ENCODE peak calls at places on chromosome 11, in seven cellular contexts. H is ovary, W is stomach, B is prostate gland, Z is RWPE1, C is MM.1S, A is mesendoderm. R is an unnamed sample.

GRCh38 chr11:16512163-16512562 is 155.8 kb upstream of the SOX6 start:
- DNase-seq in H (no peak), B (no peak), Z (no peak), C (no peak), A (no peak), W (no peak), R (no peak)

GRCh38 chr11:126697937-126698336 is 302.6 kb downstream of the KIRREL3 start:
- DNase-seq in Z (no peak), H (no peak), B (no peak), C (no peak), W (no peak), A (no peak), R (no peak)

GRCh38 chr11:46639197-46639839 is 22.0 kb downstream of the ATG13 start:
- DNase-seq in A (no peak), Z (no peak), H (no peak), B (no peak), C (no peak), W (no peak), R (no peak)

GRCh38 chr11:134258577-134258976 is 5.2 kb downstream of the ACAD8 start:
- DNase-seq in Z (no peak), B (peak; percentile 43), C (no peak), H (no peak), A (no peak), W (no peak), R (no peak)

GRCh38 chr11:35250192-35250591 is 111.2 kb downstream of the CD44 start:
- DNase-seq in Z (no peak), H (no peak), W (no peak), A (no peak), C (no peak), B (no peak), R (no peak)

GRCh38 chr11:68312780-68313573 is 586 bp downstream of the LRP5 start:
- DNase-seq in W (no peak), Z (peak; percentile 31), H (peak; percentile 40), C (peak; percentile 20), A (no peak), B (no peak), R (no peak)

GRCh38 chr11:47918882-47919495 is 61.4 kb upstream of the PTPRJ start:
- DNase-seq in A (peak; percentile 58), B (no peak), W (no peak), H (no peak), C (no peak), Z (peak; percentile 31), R (peak; percentile 32)

GRCh38 chr11:12961615-12962014 is 47.5 kb upstream of the RASSF10 start:
- DNase-seq in C (no peak), B (no peak), W (no peak), Z (peak; percentile 9), A (no peak), H (no peak), R (no peak)

GRCh38 chr11:75656044-75656726 is 12.7 kb downstream of the MAP6 start:
- DNase-seq in W (no peak), B (no peak), C (no peak), A (peak; percentile 75), Z (peak; percentile 34), H (no peak), R (peak; percentile 55)

GRCh38 chr11:59158206-59159068 is 13.5 kb upstream of the DTX4 start:
- DNase-seq in A (peak; percentile 85), B (peak; percentile 60), W (peak; percentile 58), H (no peak), Z (peak; percentile 73), C (peak; percentile 76), R (no peak)

GRCh38 chr11:132504501-132505041 is 1027.7 kb downstream of the OPCML start:
- DNase-seq in W (no peak), H (no peak), C (no peak), B (no peak), A (peak; percentile 43), Z (no peak), R (no peak)

GRCh38 chr11:86548278-86548917 is 124.0 kb downstream of the ME3 start:
- DNase-seq in B (no peak), A (no peak), W (no peak), C (no peak), Z (no peak), H (no peak), R (peak; percentile 71)

GRCh38 chr11:76680517-76681425 is 10.2 kb upstream of the LRRC32 start:
- DNase-seq in B (peak; percentile 36), C (peak; percentile 70), W (peak; percentile 66), Z (peak; percentile 75), A (peak; percentile 84), H (peak; percentile 82), R (no peak)

GRCh38 chr11:64209563-64209843 is 3.0 kb downstream of the FERMT3 start:
- DNase-seq in B (no peak), A (no peak), C (no peak), H (no peak), W (no peak), Z (no peak), R (no peak)

GRCh38 chr11:11980200-11980599 is 28.2 kb downstream of the DKK3 start:
- DNase-seq in B (no peak), Z (no peak), A (no peak), C (no peak), H (no peak), W (peak; percentile 23), R (no peak)

GRCh38 chr11:134364261-134364660 is 32.5 kb downstream of the GLB1L2 start:
- DNase-seq in C (no peak), H (no peak), B (no peak), W (no peak), Z (no peak), A (no peak), R (no peak)

GRCh38 chr11:130211144-130211543 is 51.6 kb downstream of the ST14 start:
- DNase-seq in A (no peak), W (no peak), H (no peak), B (no peak), C (no peak), Z (no peak), R (no peak)

GRCh38 chr11:67024410-67024809 is 1.5 kb downstream of the SYT12 start:
- DNase-seq in Z (no peak), B (no peak), C (peak; percentile 66), A (no peak), H (no peak), W (no peak), R (no peak)

GRCh38 chr11:7635137-7635536 is 38.2 kb downstream of the CYB5R2 start:
- DNase-seq in A (no peak), H (no peak), C (no peak), W (peak; percentile 44), Z (no peak), B (no peak), R (no peak)

DNA sequence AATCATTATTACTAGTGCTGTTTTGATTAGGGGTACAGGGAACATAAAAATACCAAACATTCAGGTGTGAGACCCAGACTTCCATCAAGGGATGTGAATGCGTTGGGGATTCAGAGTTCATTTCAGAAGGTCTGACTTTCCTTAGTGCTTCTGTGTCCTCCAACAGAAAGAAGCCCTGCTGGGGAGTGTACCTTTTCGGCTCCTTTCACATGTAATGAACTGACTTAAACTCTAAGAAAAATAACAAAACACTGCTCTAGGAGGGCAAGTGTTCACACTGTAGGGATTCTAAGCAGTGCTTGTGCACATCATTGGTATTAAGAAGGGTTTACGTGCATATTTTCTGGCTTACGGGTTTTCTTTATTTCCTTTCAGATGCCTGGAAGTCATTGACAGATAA is 15.7 kb upstream of the TTC36 start:
- DNase-seq in W (no peak), H (no peak), A (no peak), B (no peak), C (no peak), Z (no peak), R (no peak)
- H3K27ac ChIP-seq in W (no peak overlapping the region), H (no peak overlapping the region), A (no peak overlapping the region), B (no peak overlapping the region), C (no peak overlapping the region), Z (no peak overlapping the region), R (no peak overlapping the region)

GRCh38 chr11:30197869-30198268 is 32.9 kb upstream of the FSHB start:
- DNase-seq in W (no peak), H (no peak), C (no peak), A (no peak), Z (peak; percentile 60), B (no peak), R (peak; percentile 97)

GRCh38 chr11:30192620-30193019 is 38.2 kb upstream of the FSHB start:
- DNase-seq in W (no peak), H (no peak), C (no peak), A (no peak), Z (no peak), B (no peak), R (no peak)

DNA sequence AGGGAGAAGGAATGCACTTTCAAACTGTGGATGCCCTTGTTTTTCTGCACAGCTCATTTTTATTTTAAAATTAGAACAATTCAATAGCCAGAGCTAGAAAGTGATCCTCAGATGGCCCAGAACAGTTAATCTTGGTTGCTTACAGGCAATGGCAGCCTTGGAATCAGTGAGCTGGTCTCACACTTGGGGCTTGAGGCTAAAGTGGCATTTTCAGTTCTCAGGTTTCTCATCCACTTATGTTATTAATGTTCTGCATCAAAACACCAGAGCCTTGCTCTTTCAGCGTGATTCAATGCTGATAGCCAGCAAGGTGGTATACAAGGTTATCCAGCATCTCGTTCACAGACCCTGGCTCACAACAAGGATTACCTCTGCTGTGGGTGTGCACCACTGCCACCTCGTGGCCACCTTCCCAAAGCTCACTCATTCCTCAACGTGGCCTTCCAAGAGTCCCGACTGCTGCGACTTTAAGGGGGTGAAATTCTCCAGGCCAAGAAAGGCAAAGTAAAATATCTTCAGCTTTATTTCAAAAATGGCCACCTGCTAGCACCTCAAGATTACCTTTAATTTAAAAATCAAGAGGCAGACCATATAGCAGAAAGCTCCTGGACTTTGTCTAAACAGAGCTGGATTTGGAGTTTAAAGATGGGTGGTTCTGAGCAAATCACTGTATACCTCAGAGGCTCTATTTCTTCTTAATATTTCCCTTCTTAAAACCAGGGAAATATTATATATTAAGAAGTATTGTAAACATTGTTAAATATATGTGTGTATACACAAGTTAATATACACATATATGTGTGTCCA is 34.2 kb upstream of the FSHB start:
- DNase-seq in B (peak; percentile 35), H (peak; percentile 22), W (peak; percentile 80), A (peak; percentile 75), C (peak; percentile 43), Z (peak; percentile 7), R (peak; percentile 12)
- H3K27ac ChIP-seq in B (no peak overlapping the region), H (no peak overlapping the region), W (no peak overlapping the region), A (no peak overlapping the region), C (no peak overlapping the region), Z (no peak overlapping the region), R (no peak overlapping the region)

GRCh38 chr11:117182551-117182935 is 4.0 kb downstream of the SIDT2 start:
- DNase-seq in W (peak; percentile 24), A (no peak), C (no peak), B (peak; percentile 3), Z (no peak), H (peak; percentile 27), R (no peak)

GRCh38 chr11:117180020-117180419 is 1.5 kb downstream of the SIDT2 start:
- DNase-seq in C (no peak), Z (no peak), B (no peak), H (no peak), W (peak; percentile 24), A (peak; percentile 31), R (no peak)

GRCh38 chr11:117181586-117182550 is 3.3 kb downstream of the SIDT2 start:
- DNase-seq in H (no peak), B (peak; percentile 3), A (no peak), C (no peak), Z (no peak), W (peak; percentile 14), R (no peak)

GRCh38 chr11:117179048-117179999 is 781 bp downstream of the SIDT2 start:
- DNase-seq in W (peak; percentile 51), H (peak; percentile 63), B (no peak), Z (no peak), C (peak; percentile 26), A (peak; percentile 38), R (no peak)

GRCh38 chr11:117180661-117181585 is 2.4 kb downstream of the SIDT2 start:
- DNase-seq in A (peak; percentile 94), W (peak; percentile 87), C (peak; percentile 74), Z (no peak), B (peak; percentile 65), H (peak; percentile 81), R (peak; percentile 20)
- H3K27ac ChIP-seq in A (no peak overlapping the region), W (peak overlapping the region; percentile 98), C (no peak overlapping the region), Z (no peak overlapping the region), B (peak overlapping the region; percentile 98), H (peak overlapping the region; percentile 38), R (no peak overlapping the region)

GRCh38 chr11:116283300-116283699 is 489.5 kb downstream of the BUD13 start:
- DNase-seq in B (no peak), H (no peak), W (no peak), A (no peak), C (no peak), Z (no peak), R (no peak)
- H3K27ac ChIP-seq in B (no peak overlapping the region), H (no peak overlapping the region), W (no peak overlapping the region), A (no peak overlapping the region), C (no peak overlapping the region), Z (no peak overlapping the region), R (no peak overlapping the region)